ENCODE peak calls at places on chromosomes 11 and 22, in four cellular contexts. L is HCT116, J is HepG2, O is K562. W is an unnamed sample.

GRCh38 chr11:40722179-40722795 is 737.2 kb downstream of the LRRC4C start:
- DNase-seq in L (no peak), J (peak), O (peak), W (peak)

GRCh38 chr11:76008474-76008873 is 193.5 kb downstream of the UVRAG start:
- DNase-seq in L (no peak), J (no peak), O (no peak), W (no peak)

GRCh38 chr11:709109-709997 is 3.3 kb downstream of the EPS8L2 start:
- DNase-seq in L (no peak), J (no peak), O (no peak), W (no peak)

GRCh38 chr22:22553141-22553540 is 5.9 kb downstream of the PRAME start:
- DNase-seq in L (no peak), J (no peak), O (peak), W (no peak)

GRCh38 chr11:125770583-125770982 is 8.0 kb downstream of the PATE2 start:
- DNase-seq in L (no peak), J (no peak), O (no peak), W (no peak)

GRCh38 chr11:32255876-32256275 is 165.0 kb downstream of the RCN1 start:
- DNase-seq in L (no peak), J (no peak), O (no peak), W (no peak)

GRCh38 chr11:125871391-125872137 is 15.9 kb upstream of the HYLS1 start:
- DNase-seq in L (peak), J (peak), O (peak), W (no peak)

GRCh38 chr11:63745304-63746170 is 23.0 kb downstream of the ZFTA start:
- DNase-seq in L (no peak), J (no peak), O (no peak), W (no peak)

GRCh38 chr11:65436412-65437032 is 13.9 kb downstream of the NEAT1 start:
- DNase-seq in L (no peak), J (no peak), O (no peak), W (no peak)

GRCh38 chr11:119147604-119148333 is 1.1 kb upstream of the ABCG4 start:
- DNase-seq in L (no peak), J (no peak), O (peak), W (no peak)
- TF ChIP-seq TCF7L2 in L (no peak), J (no peak), O (no peak), W (no peak)

DNA sequence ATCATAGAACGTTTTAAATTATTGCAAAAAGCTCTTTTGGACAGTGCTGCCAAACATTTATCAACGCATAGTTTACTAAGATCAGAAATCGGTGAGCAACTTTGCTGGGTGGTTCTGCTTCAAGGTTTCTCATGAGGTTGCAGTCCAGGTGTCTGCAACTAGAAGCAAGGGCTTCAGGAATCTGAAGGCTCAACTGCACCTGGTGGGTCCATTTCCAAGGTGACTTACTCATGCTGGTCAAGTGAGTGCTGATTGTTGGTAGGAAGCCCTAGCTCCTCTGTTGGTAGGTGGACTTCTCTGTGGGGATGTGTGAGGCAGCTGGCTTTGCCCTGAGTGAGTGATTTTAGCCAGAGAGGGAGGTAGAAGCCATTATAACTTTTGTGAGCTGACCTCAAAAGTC is 22.5 kb downstream of the ARHGEF12 start:
- DNase-seq in L (no peak), J (no peak), O (no peak), W (no peak)
- TF ChIP-seq CTCF in L (no peak), J (no peak), O (no peak), W (no peak)

DNA sequence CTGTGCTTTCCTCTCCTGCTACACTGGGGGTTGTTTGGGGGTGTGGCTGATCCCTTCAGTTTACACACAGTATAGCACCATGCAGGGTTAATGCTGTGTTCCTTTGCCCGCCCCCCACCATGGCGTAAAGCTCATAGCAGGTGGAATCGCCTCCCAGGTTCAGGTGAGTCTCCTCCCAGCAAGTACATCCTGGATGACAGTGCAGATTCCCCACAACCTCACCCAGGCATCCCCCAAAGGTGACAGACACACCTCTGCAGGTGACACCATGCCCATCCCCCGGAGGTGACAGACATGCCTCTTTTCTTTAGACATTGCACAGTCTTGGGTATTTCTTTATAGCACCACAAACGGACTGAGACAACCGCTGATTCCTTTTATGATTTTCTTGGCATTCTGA is 343.7 kb downstream of the BRD1 start:
- DNase-seq in L (no peak), J (no peak), O (no peak), W (no peak)
- TF ChIP-seq SIN3A in L (no peak), J (no peak), O (no peak), W (no peak)

GRCh38 chr22:41052661-41053490 is 39.5 kb upstream of the EP300 start:
- DNase-seq in L (no peak), J (peak), O (no peak), W (no peak)
- TF ChIP-seq TCF7L2 in L (no peak), J (no peak), O (no peak), W (no peak)

GRCh38 chr11:89498845-89499448 is 7.8 kb upstream of the NOX4 start:
- DNase-seq in L (peak), J (peak), O (peak), W (no peak)
- TF ChIP-seq CTCF in L (peak), J (no peak), O (peak), W (peak)

DNA sequence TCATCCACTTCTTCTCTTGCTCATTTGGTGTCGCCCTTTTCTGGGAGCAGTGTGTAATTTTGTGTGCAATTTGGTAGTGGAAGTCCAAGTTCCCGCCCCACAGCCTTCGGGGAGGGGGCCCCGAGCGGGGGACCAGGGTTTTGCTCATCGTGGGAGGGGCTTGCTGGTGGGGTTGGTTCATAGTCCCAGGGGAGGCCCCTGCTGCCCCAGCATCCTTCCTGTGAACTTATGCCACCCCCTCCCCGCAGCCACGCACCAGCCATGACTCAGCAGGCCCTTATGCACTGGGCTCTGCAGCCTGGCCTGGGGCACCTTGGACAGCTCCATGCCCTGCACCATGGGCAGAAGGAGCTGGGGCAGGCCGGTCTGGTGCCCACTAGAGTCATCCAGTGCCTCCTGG is 1183.6 kb downstream of the BRD1 start:
- DNase-seq in L (no peak), J (peak), O (no peak), W (no peak)
- TF ChIP-seq SIN3A in L (no peak), J (no peak), O (no peak), W (no peak)

DNA sequence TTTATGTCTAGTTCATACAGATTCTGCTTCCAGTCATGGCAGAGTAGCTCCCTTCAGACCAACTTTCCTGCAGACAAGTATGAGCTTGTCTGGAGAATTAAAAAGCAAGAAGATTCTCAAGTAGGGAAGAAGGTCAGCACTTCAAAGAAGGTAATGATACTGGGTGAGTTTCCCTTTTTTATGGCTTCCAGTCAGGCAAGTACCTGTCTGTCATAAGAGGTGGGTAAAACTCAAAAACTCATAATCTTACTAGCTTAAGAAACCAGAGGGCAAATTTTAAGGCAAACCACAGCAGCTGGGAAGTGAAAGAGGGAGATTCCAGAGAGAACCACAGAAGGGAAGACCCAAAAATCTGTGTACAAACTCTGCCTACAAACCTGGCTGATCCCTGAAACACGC is 54.2 kb downstream of the DENND5A start:
- DNase-seq in L (no peak), J (no peak), O (no peak), W (no peak)
- TF ChIP-seq TCF7L2 in L (no peak), J (no peak), O (no peak), W (no peak)

DNA sequence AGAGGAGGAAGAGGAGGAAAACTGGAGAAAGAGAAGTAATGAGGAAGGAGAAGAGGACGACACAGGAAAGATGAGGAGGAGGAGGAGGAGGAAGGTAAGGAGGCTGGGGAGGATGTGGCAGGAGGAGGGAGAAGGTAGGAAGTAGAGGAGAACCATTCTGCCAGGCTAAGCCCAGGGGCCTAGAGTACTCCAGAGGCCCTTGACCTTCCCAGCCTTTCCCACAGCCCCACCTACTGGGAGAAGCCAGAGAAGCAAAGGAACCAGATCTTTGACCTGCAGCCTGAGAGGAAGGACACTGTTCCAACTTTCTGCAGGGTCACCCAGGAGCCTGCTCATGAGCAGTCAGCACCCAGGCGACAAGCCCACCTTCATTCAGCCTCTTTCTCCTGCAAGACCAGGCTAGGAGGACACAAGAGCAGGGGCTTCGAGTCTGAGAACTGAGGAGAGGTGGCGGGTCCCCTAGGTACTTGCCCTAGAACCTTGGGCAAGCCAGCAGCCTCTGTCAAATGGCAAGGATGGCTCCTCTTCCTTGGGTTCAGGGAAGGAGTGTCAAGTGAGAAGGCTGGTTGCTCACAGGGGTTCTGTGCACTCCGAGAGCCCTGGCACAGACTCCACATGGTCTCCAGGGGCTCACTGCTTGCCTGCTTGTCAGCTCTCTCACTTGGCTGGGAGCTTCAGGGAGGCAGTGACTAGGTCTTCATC is 27.9 kb upstream of the OAF start:
- DNase-seq in L (no peak), J (peak), O (no peak), W (no peak)
- TF ChIP-seq CTCF in L (peak), J (peak), O (peak), W (peak)

W was measured in Panc1.